ENCODE peak calls at places on chromosome 2, in seven cellular contexts. One of them, this sample, is unnamed.

GRCh38 chr2:25131567-25132295 is 36.6 kb downstream of the POMC start:
- DNase-seq in NCI-H1436 treated with DMSO at 0.1 percent for 48 hours: no peak
- DNase-seq in WTC11: peak
- DNase-seq in HCEC 1CT: no peak
- DNase-seq in CD8-positive, alpha-beta T cell: no peak
- DNase-seq in A549: no peak
- DNase-seq in cardiac fibroblast: peak
- DNase-seq in this sample: no peak

GRCh38 chr2:68319397-68320117 is at the start of gene CNRIP1:
- DNase-seq in cardiac fibroblast: peak
- DNase-seq in WTC11: peak
- DNase-seq in HCEC 1CT: peak
- DNase-seq in A549: peak
- DNase-seq in NCI-H1436 treated with DMSO at 0.1 percent for 48 hours: no peak
- DNase-seq in CD8-positive, alpha-beta T cell: no peak
- DNase-seq in this sample: peak

GRCh38 chr2:9071032-9071431 is 67.5 kb upstream of the MBOAT2 start:
- DNase-seq in NCI-H1436 treated with DMSO at 0.1 percent for 48 hours: no peak
- DNase-seq in cardiac fibroblast: peak
- DNase-seq in HCEC 1CT: peak
- DNase-seq in A549: peak
- DNase-seq in CD8-positive, alpha-beta T cell: no peak
- DNase-seq in WTC11: no peak
- DNase-seq in this sample: no peak

GRCh38 chr2:222568866-222569265 is 87.0 kb downstream of the FARSB start:
- DNase-seq in HCEC 1CT: peak
- DNase-seq in cardiac fibroblast: peak
- DNase-seq in A549: no peak
- DNase-seq in NCI-H1436 treated with DMSO at 0.1 percent for 48 hours: no peak
- DNase-seq in WTC11: no peak
- DNase-seq in CD8-positive, alpha-beta T cell: no peak
- DNase-seq in this sample: no peak

GRCh38 chr2:82258151-82258550 is 1953.6 kb upstream of the LRRTM1 start:
- DNase-seq in NCI-H1436 treated with DMSO at 0.1 percent for 48 hours: no peak
- DNase-seq in cardiac fibroblast: no peak
- DNase-seq in WTC11: no peak
- DNase-seq in HCEC 1CT: no peak
- DNase-seq in CD8-positive, alpha-beta T cell: no peak
- DNase-seq in A549: no peak
- DNase-seq in this sample: no peak

GRCh38 chr2:227870710-227871374 is 589 bp upstream of the DAW1 start:
- DNase-seq in NCI-H1436 treated with DMSO at 0.1 percent for 48 hours: no peak
- DNase-seq in WTC11: no peak
- DNase-seq in cardiac fibroblast: peak
- DNase-seq in HCEC 1CT: peak
- DNase-seq in CD8-positive, alpha-beta T cell: no peak
- DNase-seq in A549: peak
- DNase-seq in this sample: peak

GRCh38 chr2:167790781-167791450 is 456.5 kb downstream of the STK39 start:
- DNase-seq in cardiac fibroblast: no peak
- DNase-seq in NCI-H1436 treated with DMSO at 0.1 percent for 48 hours: no peak
- DNase-seq in WTC11: no peak
- DNase-seq in HCEC 1CT: no peak
- DNase-seq in CD8-positive, alpha-beta T cell: no peak
- DNase-seq in A549: no peak
- DNase-seq in this sample: no peak

GRCh38 chr2:71926098-71926466 is 221.6 kb downstream of the CYP26B1 start:
- DNase-seq in HCEC 1CT: no peak
- DNase-seq in WTC11: no peak
- DNase-seq in NCI-H1436 treated with DMSO at 0.1 percent for 48 hours: no peak
- DNase-seq in A549: no peak
- DNase-seq in cardiac fibroblast: no peak
- DNase-seq in CD8-positive, alpha-beta T cell: peak
- DNase-seq in this sample: no peak

GRCh38 chr2:224887159-224887558 is 155.1 kb downstream of the DOCK10 start:
- DNase-seq in cardiac fibroblast: peak
- DNase-seq in A549: no peak
- DNase-seq in WTC11: no peak
- DNase-seq in HCEC 1CT: no peak
- DNase-seq in NCI-H1436 treated with DMSO at 0.1 percent for 48 hours: no peak
- DNase-seq in CD8-positive, alpha-beta T cell: no peak
- DNase-seq in this sample: no peak

GRCh38 chr2:20330202-20330601 is 20.4 kb downstream of the PUM2 start:
- DNase-seq in WTC11: no peak
- DNase-seq in HCEC 1CT: no peak
- DNase-seq in A549: no peak
- DNase-seq in CD8-positive, alpha-beta T cell: no peak
- DNase-seq in cardiac fibroblast: no peak
- DNase-seq in NCI-H1436 treated with DMSO at 0.1 percent for 48 hours: no peak
- DNase-seq in this sample: no peak

GRCh38 chr2:200687938-200688920 is 102.4 kb downstream of the AOX1 start:
- DNase-seq in CD8-positive, alpha-beta T cell: no peak
- DNase-seq in cardiac fibroblast: no peak
- DNase-seq in HCEC 1CT: no peak
- DNase-seq in A549: no peak
- DNase-seq in NCI-H1436 treated with DMSO at 0.1 percent for 48 hours: no peak
- DNase-seq in WTC11: no peak
- DNase-seq in this sample: no peak

GRCh38 chr2:136399667-136400316 is 281.8 kb upstream of the CXCR4 start:
- DNase-seq in cardiac fibroblast: no peak
- DNase-seq in NCI-H1436 treated with DMSO at 0.1 percent for 48 hours: no peak
- DNase-seq in WTC11: no peak
- DNase-seq in HCEC 1CT: no peak
- DNase-seq in CD8-positive, alpha-beta T cell: no peak
- DNase-seq in A549: no peak
- DNase-seq in this sample: no peak

This sample was measured in pulmonary artery endothelial cell.